ENCODE peak calls at places on chromosomes 7 and 10, in eight cellular contexts. One of them, this sample, is unnamed.

GRCh38 chr7:76386691-76387260 is 22.7 kb downstream of the SSC4D start:
- DNase-seq in nephron progenitor cell: no peak
- DNase-seq in endothelial cell: no peak
- DNase-seq in stimulated activated CD4-positive, alpha-beta T cell treated with anti-CD3 and anti-CD28 coated beads, Interleukin-4, amount 100 ng/mL, for 1 hour: no peak
- DNase-seq in SHP77: no peak
- DNase-seq in NCI-H1092 treated with DMSO at 0.1 percent for 48 hours: no peak
- DNase-seq in Caco-2: no peak
- DNase-seq in GF-D8: no peak
- DNase-seq in this sample: no peak

GRCh38 chr10:31171402-31172120 is 139.9 kb upstream of the ZNF438 start:
- DNase-seq in NCI-H1092 treated with DMSO at 0.1 percent for 48 hours: no peak
- DNase-seq in SHP77: no peak
- DNase-seq in stimulated activated CD4-positive, alpha-beta T cell treated with anti-CD3 and anti-CD28 coated beads, Interleukin-4, amount 100 ng/mL, for 1 hour: no peak
- DNase-seq in Caco-2: no peak
- DNase-seq in nephron progenitor cell: no peak
- DNase-seq in endothelial cell: no peak
- DNase-seq in GF-D8: no peak
- DNase-seq in this sample: no peak

GRCh38 chr7:55077581-55078410 is 59.0 kb downstream of the EGFR start:
- DNase-seq in nephron progenitor cell: no peak
- DNase-seq in Caco-2: peak; percentile 85
- DNase-seq in SHP77: no peak
- DNase-seq in endothelial cell: no peak
- DNase-seq in NCI-H1092 treated with DMSO at 0.1 percent for 48 hours: no peak
- DNase-seq in stimulated activated CD4-positive, alpha-beta T cell treated with anti-CD3 and anti-CD28 coated beads, Interleukin-4, amount 100 ng/mL, for 1 hour: no peak
- DNase-seq in GF-D8: no peak
- DNase-seq in this sample: no peak

GRCh38 chr7:5423272-5423843 is at the start of gene TNRC18:
- DNase-seq in nephron progenitor cell: peak; percentile 67
- DNase-seq in NCI-H1092 treated with DMSO at 0.1 percent for 48 hours: no peak
- DNase-seq in endothelial cell: peak; percentile 53
- DNase-seq in Caco-2: no peak
- DNase-seq in stimulated activated CD4-positive, alpha-beta T cell treated with anti-CD3 and anti-CD28 coated beads, Interleukin-4, amount 100 ng/mL, for 1 hour: no peak
- DNase-seq in SHP77: peak; percentile 49
- DNase-seq in GF-D8: no peak
- DNase-seq in this sample: no peak

GRCh38 chr10:56928717-56929116 is 567.7 kb upstream of the ZWINT start:
- DNase-seq in nephron progenitor cell: no peak
- DNase-seq in endothelial cell: no peak
- DNase-seq in SHP77: no peak
- DNase-seq in GF-D8: no peak
- DNase-seq in NCI-H1092 treated with DMSO at 0.1 percent for 48 hours: no peak
- DNase-seq in stimulated activated CD4-positive, alpha-beta T cell treated with anti-CD3 and anti-CD28 coated beads, Interleukin-4, amount 100 ng/mL, for 1 hour: no peak
- DNase-seq in Caco-2: no peak
- DNase-seq in this sample: peak; percentile 13

GRCh38 chr7:6234384-6234783 is 38.0 kb downstream of the CYTH3 start:
- DNase-seq in stimulated activated CD4-positive, alpha-beta T cell treated with anti-CD3 and anti-CD28 coated beads, Interleukin-4, amount 100 ng/mL, for 1 hour: no peak
- DNase-seq in Caco-2: no peak
- DNase-seq in NCI-H1092 treated with DMSO at 0.1 percent for 48 hours: no peak
- DNase-seq in GF-D8: no peak
- DNase-seq in nephron progenitor cell: no peak
- DNase-seq in endothelial cell: no peak
- DNase-seq in SHP77: no peak
- DNase-seq in this sample: no peak

GRCh38 chr7:140455743-140456142 is 23.6 kb downstream of the MKRN1 start:
- DNase-seq in nephron progenitor cell: no peak
- DNase-seq in endothelial cell: no peak
- DNase-seq in Caco-2: no peak
- DNase-seq in NCI-H1092 treated with DMSO at 0.1 percent for 48 hours: no peak
- DNase-seq in GF-D8: no peak
- DNase-seq in SHP77: no peak
- DNase-seq in stimulated activated CD4-positive, alpha-beta T cell treated with anti-CD3 and anti-CD28 coated beads, Interleukin-4, amount 100 ng/mL, for 1 hour: no peak
- DNase-seq in this sample: no peak

GRCh38 chr10:93993782-93994668 is at the start of gene PLCE1:
- DNase-seq in NCI-H1092 treated with DMSO at 0.1 percent for 48 hours: peak; percentile 37
- DNase-seq in stimulated activated CD4-positive, alpha-beta T cell treated with anti-CD3 and anti-CD28 coated beads, Interleukin-4, amount 100 ng/mL, for 1 hour: no peak
- DNase-seq in Caco-2: peak; percentile 83
- DNase-seq in nephron progenitor cell: peak; percentile 73
- DNase-seq in endothelial cell: peak; percentile 41
- DNase-seq in SHP77: no peak
- DNase-seq in GF-D8: no peak
- DNase-seq in this sample: peak; percentile 69

GRCh38 chr7:142188846-142189245 is 69.0 kb downstream of the PRSS58 start:
- DNase-seq in endothelial cell: no peak
- DNase-seq in NCI-H1092 treated with DMSO at 0.1 percent for 48 hours: peak; percentile 27
- DNase-seq in Caco-2: peak; percentile 19
- DNase-seq in GF-D8: no peak
- DNase-seq in SHP77: no peak
- DNase-seq in nephron progenitor cell: no peak
- DNase-seq in stimulated activated CD4-positive, alpha-beta T cell treated with anti-CD3 and anti-CD28 coated beads, Interleukin-4, amount 100 ng/mL, for 1 hour: no peak
- DNase-seq in this sample: peak; percentile 49

GRCh38 chr10:6328708-6329423 is 126.1 kb downstream of the PFKFB3 start:
- DNase-seq in GF-D8: no peak
- DNase-seq in nephron progenitor cell: no peak
- DNase-seq in NCI-H1092 treated with DMSO at 0.1 percent for 48 hours: no peak
- DNase-seq in Caco-2: no peak
- DNase-seq in SHP77: no peak
- DNase-seq in stimulated activated CD4-positive, alpha-beta T cell treated with anti-CD3 and anti-CD28 coated beads, Interleukin-4, amount 100 ng/mL, for 1 hour: no peak
- DNase-seq in endothelial cell: no peak
- DNase-seq in this sample: no peak

GRCh38 chr7:106870983-106871410 is 5.9 kb downstream of the PIK3CG start:
- DNase-seq in stimulated activated CD4-positive, alpha-beta T cell treated with anti-CD3 and anti-CD28 coated beads, Interleukin-4, amount 100 ng/mL, for 1 hour: no peak
- DNase-seq in Caco-2: no peak
- DNase-seq in GF-D8: peak; percentile 29
- DNase-seq in NCI-H1092 treated with DMSO at 0.1 percent for 48 hours: no peak
- DNase-seq in SHP77: no peak
- DNase-seq in nephron progenitor cell: no peak
- DNase-seq in endothelial cell: no peak
- DNase-seq in this sample: no peak

GRCh38 chr7:71843677-71844076 is 568.5 kb downstream of the CALN1 start:
- DNase-seq in stimulated activated CD4-positive, alpha-beta T cell treated with anti-CD3 and anti-CD28 coated beads, Interleukin-4, amount 100 ng/mL, for 1 hour: no peak
- DNase-seq in GF-D8: no peak
- DNase-seq in nephron progenitor cell: no peak
- DNase-seq in endothelial cell: no peak
- DNase-seq in NCI-H1092 treated with DMSO at 0.1 percent for 48 hours: no peak
- DNase-seq in Caco-2: no peak
- DNase-seq in SHP77: no peak
- DNase-seq in this sample: no peak

GRCh38 chr10:44325157-44325556 is 59.7 kb downstream of the CXCL12 start:
- DNase-seq in nephron progenitor cell: no peak
- DNase-seq in Caco-2: peak; percentile 64
- DNase-seq in endothelial cell: no peak
- DNase-seq in SHP77: no peak
- DNase-seq in stimulated activated CD4-positive, alpha-beta T cell treated with anti-CD3 and anti-CD28 coated beads, Interleukin-4, amount 100 ng/mL, for 1 hour: no peak
- DNase-seq in GF-D8: no peak
- DNase-seq in NCI-H1092 treated with DMSO at 0.1 percent for 48 hours: no peak
- DNase-seq in this sample: peak; percentile 74

GRCh38 chr10:62127975-62128374 is 140.7 kb downstream of the RTKN2 start:
- DNase-seq in stimulated activated CD4-positive, alpha-beta T cell treated with anti-CD3 and anti-CD28 coated beads, Interleukin-4, amount 100 ng/mL, for 1 hour: no peak
- DNase-seq in Caco-2: no peak
- DNase-seq in SHP77: no peak
- DNase-seq in nephron progenitor cell: no peak
- DNase-seq in GF-D8: no peak
- DNase-seq in endothelial cell: no peak
- DNase-seq in NCI-H1092 treated with DMSO at 0.1 percent for 48 hours: no peak
- DNase-seq in this sample: no peak

GRCh38 chr10:123808286-123808685 is 83.3 kb downstream of the CPXM2 start:
- DNase-seq in stimulated activated CD4-positive, alpha-beta T cell treated with anti-CD3 and anti-CD28 coated beads, Interleukin-4, amount 100 ng/mL, for 1 hour: no peak
- DNase-seq in endothelial cell: no peak
- DNase-seq in NCI-H1092 treated with DMSO at 0.1 percent for 48 hours: no peak
- DNase-seq in nephron progenitor cell: no peak
- DNase-seq in Caco-2: no peak
- DNase-seq in GF-D8: no peak
- DNase-seq in SHP77: no peak
- DNase-seq in this sample: no peak

GRCh38 chr7:82110146-82110823 is 333.3 kb downstream of the CACNA2D1 start:
- DNase-seq in GF-D8: no peak
- DNase-seq in endothelial cell: no peak
- DNase-seq in Caco-2: no peak
- DNase-seq in SHP77: no peak
- DNase-seq in NCI-H1092 treated with DMSO at 0.1 percent for 48 hours: peak; percentile 33
- DNase-seq in stimulated activated CD4-positive, alpha-beta T cell treated with anti-CD3 and anti-CD28 coated beads, Interleukin-4, amount 100 ng/mL, for 1 hour: no peak
- DNase-seq in nephron progenitor cell: no peak
- DNase-seq in this sample: no peak

GRCh38 chr7:4681218-4681851 is 760 bp upstream of the FOXK1 start:
- DNase-seq in endothelial cell: no peak
- DNase-seq in stimulated activated CD4-positive, alpha-beta T cell treated with anti-CD3 and anti-CD28 coated beads, Interleukin-4, amount 100 ng/mL, for 1 hour: peak; percentile 28
- DNase-seq in SHP77: no peak
- DNase-seq in GF-D8: no peak
- DNase-seq in NCI-H1092 treated with DMSO at 0.1 percent for 48 hours: no peak
- DNase-seq in nephron progenitor cell: no peak
- DNase-seq in Caco-2: no peak
- DNase-seq in this sample: no peak

GRCh38 chr10:115491526-115492140 is 398.5 kb downstream of the ATRNL1 start:
- DNase-seq in SHP77: no peak
- DNase-seq in NCI-H1092 treated with DMSO at 0.1 percent for 48 hours: no peak
- DNase-seq in nephron progenitor cell: no peak
- DNase-seq in endothelial cell: no peak
- DNase-seq in stimulated activated CD4-positive, alpha-beta T cell treated with anti-CD3 and anti-CD28 coated beads, Interleukin-4, amount 100 ng/mL, for 1 hour: no peak
- DNase-seq in Caco-2: no peak
- DNase-seq in GF-D8: no peak
- DNase-seq in this sample: no peak

GRCh38 chr10:6053303-6053702 is 8.9 kb downstream of the IL2RA start:
- DNase-seq in Caco-2: no peak
- DNase-seq in NCI-H1092 treated with DMSO at 0.1 percent for 48 hours: no peak
- DNase-seq in stimulated activated CD4-positive, alpha-beta T cell treated with anti-CD3 and anti-CD28 coated beads, Interleukin-4, amount 100 ng/mL, for 1 hour: no peak
- DNase-seq in GF-D8: no peak
- DNase-seq in SHP77: no peak
- DNase-seq in nephron progenitor cell: no peak
- DNase-seq in endothelial cell: no peak
- DNase-seq in this sample: no peak

GRCh38 chr7:16431646-16432424 is 10.5 kb upstream of the CRPPA start:
- DNase-seq in GF-D8: peak; percentile 36
- DNase-seq in endothelial cell: peak; percentile 38
- DNase-seq in Caco-2: peak; percentile 69
- DNase-seq in NCI-H1092 treated with DMSO at 0.1 percent for 48 hours: peak; percentile 41
- DNase-seq in nephron progenitor cell: no peak
- DNase-seq in stimulated activated CD4-positive, alpha-beta T cell treated with anti-CD3 and anti-CD28 coated beads, Interleukin-4, amount 100 ng/mL, for 1 hour: no peak
- DNase-seq in SHP77: peak; percentile 34
- DNase-seq in this sample: peak; percentile 64

GRCh38 chr7:108181073-108181985 is 51.2 kb upstream of the LAMB4 start:
- DNase-seq in stimulated activated CD4-positive, alpha-beta T cell treated with anti-CD3 and anti-CD28 coated beads, Interleukin-4, amount 100 ng/mL, for 1 hour: no peak
- DNase-seq in nephron progenitor cell: peak; percentile 11
- DNase-seq in NCI-H1092 treated with DMSO at 0.1 percent for 48 hours: peak; percentile 83
- DNase-seq in GF-D8: no peak
- DNase-seq in Caco-2: peak; percentile 71
- DNase-seq in SHP77: no peak
- DNase-seq in endothelial cell: no peak
- DNase-seq in this sample: peak; percentile 80

GRCh38 chr10:71292624-71293445 is 26.2 kb upstream of the SLC29A3 start:
- DNase-seq in stimulated activated CD4-positive, alpha-beta T cell treated with anti-CD3 and anti-CD28 coated beads, Interleukin-4, amount 100 ng/mL, for 1 hour: no peak
- DNase-seq in endothelial cell: no peak
- DNase-seq in NCI-H1092 treated with DMSO at 0.1 percent for 48 hours: no peak
- DNase-seq in nephron progenitor cell: no peak
- DNase-seq in Caco-2: no peak
- DNase-seq in GF-D8: no peak
- DNase-seq in SHP77: no peak
- DNase-seq in this sample: no peak

GRCh38 chr7:157152391-157152937 is 13.7 kb downstream of the UBE3C start:
- DNase-seq in SHP77: no peak
- DNase-seq in stimulated activated CD4-positive, alpha-beta T cell treated with anti-CD3 and anti-CD28 coated beads, Interleukin-4, amount 100 ng/mL, for 1 hour: no peak
- DNase-seq in nephron progenitor cell: no peak
- DNase-seq in GF-D8: no peak
- DNase-seq in NCI-H1092 treated with DMSO at 0.1 percent for 48 hours: no peak
- DNase-seq in Caco-2: no peak
- DNase-seq in endothelial cell: no peak
- DNase-seq in this sample: no peak

This sample was measured in PC-3.